ENCODE peak calls at places on chromosomes 1 and 21, in four cellular contexts. One of them, this sample, is unnamed.

GRCh38 chr1:158932171-158932570 is 819 bp downstream of the PYHIN1 start:
- DNase-seq in GM12878: no peak
- DNase-seq in H1: no peak
- DNase-seq in HepG2: no peak
- DNase-seq in this sample: no peak

GRCh38 chr1:71621785-71622184 is 541.0 kb upstream of the ZRANB2 start:
- DNase-seq in HepG2: no peak
- DNase-seq in H1: no peak
- DNase-seq in GM12878: no peak
- DNase-seq in this sample: no peak

GRCh38 chr1:64891440-64891815 is 74.9 kb downstream of the JAK1 start:
- DNase-seq in GM12878: no peak
- DNase-seq in H1: no peak
- DNase-seq in HepG2: no peak
- DNase-seq in this sample: no peak

GRCh38 chr1:205812271-205812877 is 624 bp downstream of the SLC41A1 start:
- DNase-seq in H1: peak; percentile 73
- DNase-seq in HepG2: no peak
- DNase-seq in GM12878: no peak
- DNase-seq in this sample: peak; percentile 56

GRCh38 chr1:206514821-206515387 is 7.6 kb downstream of the RASSF5 start:
- DNase-seq in GM12878: no peak
- DNase-seq in H1: no peak
- DNase-seq in HepG2: no peak
- DNase-seq in this sample: no peak

GRCh38 chr1:11526071-11526895 is 47.3 kb downstream of the DISP3 start:
- DNase-seq in GM12878: no peak
- DNase-seq in HepG2: no peak
- DNase-seq in H1: no peak
- DNase-seq in this sample: no peak

GRCh38 chr1:193479187-193479586 is 292.8 kb upstream of the B3GALT2 start:
- DNase-seq in GM12878: peak; percentile 81
- DNase-seq in H1: no peak
- DNase-seq in HepG2: no peak
- DNase-seq in this sample: no peak

GRCh38 chr1:240559781-240560180 is 52.2 kb downstream of the GREM2 start:
- DNase-seq in H1: no peak
- DNase-seq in HepG2: no peak
- DNase-seq in GM12878: no peak
- DNase-seq in this sample: no peak

GRCh38 chr1:235470741-235471439 is 33.4 kb downstream of the B3GALNT2 start:
- DNase-seq in H1: no peak
- DNase-seq in HepG2: no peak
- DNase-seq in GM12878: no peak
- DNase-seq in this sample: no peak

GRCh38 chr1:6440198-6441126 is 15.9 kb downstream of the ESPN start:
- DNase-seq in GM12878: no peak
- DNase-seq in H1: peak; percentile 87
- DNase-seq in HepG2: peak; percentile 48
- DNase-seq in this sample: peak; percentile 96

GRCh38 chr1:198934901-198935301 is 296.1 kb downstream of the PTPRC start:
- DNase-seq in HepG2: no peak
- DNase-seq in GM12878: peak; percentile 42
- DNase-seq in H1: no peak
- DNase-seq in this sample: no peak

GRCh38 chr1:21667348-21668231 is 1.6 kb downstream of the RAP1GAP start:
- DNase-seq in H1: no peak
- DNase-seq in GM12878: no peak
- DNase-seq in HepG2: no peak
- DNase-seq in this sample: no peak

GRCh38 chr1:189752461-189752860 is 725.2 kb downstream of the BRINP3 start:
- DNase-seq in HepG2: no peak
- DNase-seq in H1: no peak
- DNase-seq in GM12878: no peak
- DNase-seq in this sample: no peak

GRCh38 chr1:22711591-22712501 is 1.2 kb downstream of the EPHB2 start:
- DNase-seq in GM12878: no peak
- DNase-seq in HepG2: no peak
- DNase-seq in H1: no peak
- DNase-seq in this sample: no peak

GRCh38 chr1:226425431-226426031 is 17.6 kb upstream of the PARP1 start:
- DNase-seq in GM12878: no peak
- DNase-seq in H1: no peak
- DNase-seq in HepG2: no peak
- DNase-seq in this sample: no peak

GRCh38 chr1:213331776-213332175 is 280.7 kb downstream of the RPS6KC1 start:
- DNase-seq in GM12878: no peak
- DNase-seq in H1: no peak
- DNase-seq in HepG2: no peak
- DNase-seq in this sample: no peak

GRCh38 chr1:200619894-200620272 is 668 bp downstream of the KIF14 start:
- DNase-seq in H1: no peak
- DNase-seq in GM12878: no peak
- DNase-seq in HepG2: no peak
- DNase-seq in this sample: no peak

GRCh38 chr1:165075725-165076370 is 280.7 kb downstream of the LMX1A start:
- DNase-seq in GM12878: no peak
- DNase-seq in HepG2: peak; percentile 18
- DNase-seq in H1: no peak
- DNase-seq in this sample: peak; percentile 27

GRCh38 chr1:79042117-79042516 is 35.6 kb upstream of the ADGRL4 start:
- DNase-seq in HepG2: no peak
- DNase-seq in GM12878: peak; percentile 44
- DNase-seq in H1: no peak
- DNase-seq in this sample: no peak

GRCh38 chr1:240237305-240237721 is 145.6 kb downstream of the FMN2 start:
- DNase-seq in HepG2: no peak
- DNase-seq in H1: no peak
- DNase-seq in GM12878: no peak
- DNase-seq in this sample: no peak

GRCh38 chr1:110945626-110946025 is 18.1 kb downstream of the LRIF1 start:
- DNase-seq in GM12878: no peak
- DNase-seq in HepG2: no peak
- DNase-seq in H1: no peak
- DNase-seq in this sample: no peak

GRCh38 chr1:1213919-1214599 is at the start of gene TNFRSF4:
- DNase-seq in GM12878: no peak
- DNase-seq in H1: no peak
- DNase-seq in HepG2: no peak
- DNase-seq in this sample: no peak

GRCh38 chr1:61071205-61071830 is 11.0 kb upstream of the NFIA start:
- DNase-seq in H1: no peak
- DNase-seq in GM12878: no peak
- DNase-seq in HepG2: no peak
- DNase-seq in this sample: no peak

GRCh38 chr1:245211761-245212160 is 57.0 kb downstream of the KIF26B start:
- DNase-seq in H1: no peak
- DNase-seq in GM12878: no peak
- DNase-seq in HepG2: no peak
- DNase-seq in this sample: no peak

GRCh38 chr1:95381980-95382379 is 148.0 kb downstream of the RWDD3 start:
- DNase-seq in H1: no peak
- DNase-seq in HepG2: no peak
- DNase-seq in GM12878: no peak
- DNase-seq in this sample: no peak

GRCh38 chr21:44085491-44086321 is 21.5 kb upstream of the PWP2 start:
- DNase-seq in GM12878: no peak
- DNase-seq in HepG2: no peak
- DNase-seq in H1: peak; percentile 26
- DNase-seq in this sample: no peak

GRCh38 chr1:84771895-84772294 is 81.6 kb upstream of the SSX2IP start:
- DNase-seq in GM12878: no peak
- DNase-seq in H1: no peak
- DNase-seq in HepG2: no peak
- DNase-seq in this sample: peak; percentile 16

GRCh38 chr21:43873673-43874072 is 8.7 kb downstream of the AGPAT3 start:
- DNase-seq in HepG2: no peak
- DNase-seq in H1: no peak
- DNase-seq in GM12878: no peak
- DNase-seq in this sample: no peak

GRCh38 chr21:45902292-45902995 is 79.1 kb upstream of the COL6A1 start:
- DNase-seq in H1: no peak
- DNase-seq in GM12878: no peak
- DNase-seq in HepG2: no peak
- DNase-seq in this sample: no peak

GRCh38 chr1:240967070-240967724 is 355.2 kb upstream of the GREM2 start:
- DNase-seq in H1: no peak
- DNase-seq in GM12878: no peak
- DNase-seq in HepG2: peak; percentile 3
- DNase-seq in this sample: no peak

GRCh38 chr1:157352817-157353408 is 199.4 kb downstream of the FCRL5 start:
- DNase-seq in H1: no peak
- DNase-seq in GM12878: no peak
- DNase-seq in HepG2: no peak
- DNase-seq in this sample: no peak

GRCh38 chr1:27864264-27864895 is 8.0 kb upstream of the THEMIS2 start:
- DNase-seq in HepG2: no peak
- DNase-seq in GM12878: peak; percentile 58
- DNase-seq in H1: no peak
- DNase-seq in this sample: peak; percentile 35

GRCh38 chr1:69328186-69328585 is 239.5 kb upstream of the LRRC7 start:
- DNase-seq in H1: no peak
- DNase-seq in GM12878: no peak
- DNase-seq in HepG2: no peak
- DNase-seq in this sample: no peak

GRCh38 chr1:164132001-164132400 is 427.0 kb upstream of the PBX1 start:
- DNase-seq in GM12878: no peak
- DNase-seq in HepG2: no peak
- DNase-seq in H1: no peak
- DNase-seq in this sample: no peak

GRCh38 chr21:27802816-27803475 is 836.1 kb upstream of the ADAMTS5 start:
- DNase-seq in HepG2: no peak
- DNase-seq in H1: peak; percentile 66
- DNase-seq in GM12878: no peak
- DNase-seq in this sample: peak; percentile 40

GRCh38 chr21:42613756-42614155 is 39.7 kb upstream of the PDE9A start:
- DNase-seq in GM12878: no peak
- DNase-seq in H1: no peak
- DNase-seq in HepG2: no peak
- DNase-seq in this sample: no peak

GRCh38 chr21:42614811-42615342 is 38.5 kb upstream of the PDE9A start:
- DNase-seq in GM12878: no peak
- DNase-seq in HepG2: peak; percentile 76
- DNase-seq in H1: no peak
- DNase-seq in this sample: peak; percentile 16

GRCh38 chr21:42615924-42616323 is 37.5 kb upstream of the PDE9A start:
- DNase-seq in H1: no peak
- DNase-seq in GM12878: no peak
- DNase-seq in HepG2: no peak
- DNase-seq in this sample: no peak

GRCh38 chr21:42612390-42612789 is 41.0 kb upstream of the PDE9A start:
- DNase-seq in GM12878: no peak
- DNase-seq in HepG2: no peak
- DNase-seq in H1: no peak
- DNase-seq in this sample: no peak

GRCh38 chr21:42614391-42614790 is 39.0 kb upstream of the PDE9A start:
- DNase-seq in GM12878: no peak
- DNase-seq in HepG2: no peak
- DNase-seq in H1: no peak
- DNase-seq in this sample: no peak
- TF ChIP-seq CBX5 in GM12878: no peak
- TF ChIP-seq CBX5 in HepG2: no peak
- TF ChIP-seq CBX5 in H1: no peak
- TF ChIP-seq CBX5 in this sample: no peak

DNA sequence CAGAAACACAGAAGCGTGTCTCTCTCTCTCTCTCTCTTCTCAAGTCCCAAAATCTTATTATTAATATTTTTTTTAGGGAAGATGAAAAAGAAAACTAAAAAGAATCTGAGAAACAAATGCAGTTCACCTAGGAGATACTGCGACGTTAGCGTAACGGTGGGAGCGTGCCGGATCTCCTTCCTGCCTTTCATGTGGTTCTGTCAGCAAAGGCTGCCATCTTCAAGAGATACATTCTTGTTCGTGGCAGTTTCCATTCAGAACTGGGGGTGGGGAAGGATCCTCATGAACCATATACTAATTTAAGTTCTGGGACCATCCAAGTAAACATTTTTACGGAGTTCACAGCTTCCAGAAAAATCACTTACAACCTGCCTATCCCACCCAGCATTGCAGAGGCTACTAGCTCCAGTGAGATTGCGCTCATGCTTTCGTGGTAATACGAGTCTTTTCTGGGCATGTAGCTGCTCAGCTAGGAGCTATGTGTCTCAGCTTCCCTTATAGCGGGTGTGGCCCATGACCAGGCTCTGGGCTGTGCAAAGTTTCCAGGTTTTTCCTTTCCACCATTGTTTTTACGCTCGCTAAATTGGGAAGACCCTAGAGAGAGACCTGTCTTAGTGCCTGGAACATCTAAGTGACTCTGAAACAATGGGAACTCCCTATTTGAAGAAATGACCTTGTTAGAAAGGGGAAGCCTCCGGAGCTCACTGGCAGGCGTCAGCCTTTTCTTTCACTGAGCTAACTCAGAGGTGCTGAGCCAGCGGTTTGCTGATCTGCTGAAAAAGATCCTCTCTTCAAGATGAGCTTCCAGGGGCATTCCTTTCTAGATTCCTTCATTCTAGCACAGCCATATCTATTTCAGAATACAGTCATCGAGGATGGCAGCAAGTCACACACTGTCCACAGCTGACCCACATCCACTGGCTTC is 17.3 kb downstream of the SLAMF1 start:
- DNase-seq in GM12878: no peak
- DNase-seq in HepG2: no peak
- DNase-seq in H1: no peak
- DNase-seq in this sample: no peak
- TF ChIP-seq CBX5 in GM12878: no peak
- TF ChIP-seq CBX5 in HepG2: no peak
- TF ChIP-seq CBX5 in H1: no peak
- TF ChIP-seq CBX5 in this sample: no peak

DNA sequence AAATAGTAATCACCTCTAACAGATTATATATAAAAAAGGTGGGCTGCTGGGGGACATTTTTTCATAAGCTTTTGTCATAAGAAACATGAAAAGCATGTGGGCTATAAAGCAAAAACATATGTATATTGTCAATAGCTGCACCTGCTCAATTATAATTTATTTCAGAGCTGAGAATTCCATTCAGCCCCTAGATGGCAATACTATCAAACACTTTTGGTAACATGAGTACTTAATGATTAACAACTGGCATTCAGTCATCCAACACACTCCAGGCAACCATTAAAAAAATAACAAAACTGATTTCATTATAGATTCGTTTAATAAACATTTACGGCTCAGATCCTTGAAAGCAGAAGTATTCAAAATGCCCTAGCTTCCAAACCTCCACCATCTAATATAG is 115.1 kb downstream of the KCTD3 start:
- DNase-seq in H1: no peak
- DNase-seq in HepG2: no peak
- DNase-seq in GM12878: no peak
- DNase-seq in this sample: no peak
- TF ChIP-seq CBX5 in H1: no peak
- TF ChIP-seq CBX5 in HepG2: no peak
- TF ChIP-seq CBX5 in GM12878: no peak
- TF ChIP-seq CBX5 in this sample: no peak

GRCh38 chr1:2431503-2431902 is 19.1 kb upstream of the PEX10 start:
- DNase-seq in GM12878: no peak
- DNase-seq in HepG2: no peak
- DNase-seq in H1: no peak
- DNase-seq in this sample: no peak
- TF ChIP-seq CBX5 in GM12878: no peak
- TF ChIP-seq CBX5 in HepG2: no peak
- TF ChIP-seq CBX5 in H1: no peak
- TF ChIP-seq CBX5 in this sample: no peak

GRCh38 chr1:18299441-18300338 is 181.0 kb upstream of the KLHDC7A start:
- DNase-seq in H1: peak; percentile 62
- DNase-seq in GM12878: no peak
- DNase-seq in HepG2: peak; percentile 13
- DNase-seq in this sample: peak; percentile 47
- TF ChIP-seq CBX5 in H1: no peak
- TF ChIP-seq CBX5 in GM12878: no peak
- TF ChIP-seq CBX5 in HepG2: no peak
- TF ChIP-seq CBX5 in this sample: no peak